ENCODE peak calls at places on chromosomes 6 and 20, in four cellular contexts. One of them, this sample, is unnamed.

GRCh38 chr6:155171109-155171746 is 92.6 kb upstream of the CLDN20 start:
- DNase-seq in cardiac fibroblast: peak; percentile 93
- DNase-seq in stimulated activated CD8-positive, alpha-beta memory T cell treated with anti-CD3 and anti-CD28 coated beads, Interleukin-4, amount 100 ng/mL, for 48 hours: peak; percentile 84
- DNase-seq in GM13977: peak; percentile 78
- DNase-seq in this sample: peak; percentile 77

GRCh38 chr20:19974621-19975435 is 42.3 kb upstream of the NAA20 start:
- DNase-seq in cardiac fibroblast: peak; percentile 95
- DNase-seq in stimulated activated CD8-positive, alpha-beta memory T cell treated with anti-CD3 and anti-CD28 coated beads, Interleukin-4, amount 100 ng/mL, for 48 hours: no peak
- DNase-seq in GM13977: no peak
- DNase-seq in this sample: no peak

GRCh38 chr6:150395388-150396009 is 26.7 kb downstream of the IYD start:
- DNase-seq in cardiac fibroblast: peak; percentile 71
- DNase-seq in stimulated activated CD8-positive, alpha-beta memory T cell treated with anti-CD3 and anti-CD28 coated beads, Interleukin-4, amount 100 ng/mL, for 48 hours: peak; percentile 41
- DNase-seq in GM13977: peak; percentile 55
- DNase-seq in this sample: peak; percentile 4

GRCh38 chr6:5054427-5054873 is 30.7 kb upstream of the PPP1R3G start:
- DNase-seq in cardiac fibroblast: peak; percentile 67
- DNase-seq in GM13977: no peak
- DNase-seq in stimulated activated CD8-positive, alpha-beta memory T cell treated with anti-CD3 and anti-CD28 coated beads, Interleukin-4, amount 100 ng/mL, for 48 hours: no peak
- DNase-seq in this sample: no peak

GRCh38 chr6:130018830-130019795 is 732 bp downstream of the L3MBTL3 start:
- DNase-seq in GM13977: peak; percentile 57
- DNase-seq in stimulated activated CD8-positive, alpha-beta memory T cell treated with anti-CD3 and anti-CD28 coated beads, Interleukin-4, amount 100 ng/mL, for 48 hours: peak; percentile 57
- DNase-seq in cardiac fibroblast: peak; percentile 44
- DNase-seq in this sample: peak; percentile 64

GRCh38 chr20:63215101-63216040 is 560 bp downstream of the YTHDF1 start:
- DNase-seq in GM13977: peak; percentile 73
- DNase-seq in stimulated activated CD8-positive, alpha-beta memory T cell treated with anti-CD3 and anti-CD28 coated beads, Interleukin-4, amount 100 ng/mL, for 48 hours: peak; percentile 43
- DNase-seq in cardiac fibroblast: peak; percentile 69
- DNase-seq in this sample: no peak

GRCh38 chr6:107982511-107982910 is 24.5 kb upstream of the SEC63 start:
- DNase-seq in cardiac fibroblast: no peak
- DNase-seq in GM13977: no peak
- DNase-seq in stimulated activated CD8-positive, alpha-beta memory T cell treated with anti-CD3 and anti-CD28 coated beads, Interleukin-4, amount 100 ng/mL, for 48 hours: no peak
- DNase-seq in this sample: no peak

GRCh38 chr6:12635813-12636212 is 80.8 kb upstream of the PHACTR1 start:
- DNase-seq in stimulated activated CD8-positive, alpha-beta memory T cell treated with anti-CD3 and anti-CD28 coated beads, Interleukin-4, amount 100 ng/mL, for 48 hours: no peak
- DNase-seq in cardiac fibroblast: peak; percentile 54
- DNase-seq in GM13977: no peak
- DNase-seq in this sample: no peak

GRCh38 chr20:32596681-32597252 is 11.6 kb upstream of the NOL4L start:
- DNase-seq in cardiac fibroblast: no peak
- DNase-seq in GM13977: no peak
- DNase-seq in stimulated activated CD8-positive, alpha-beta memory T cell treated with anti-CD3 and anti-CD28 coated beads, Interleukin-4, amount 100 ng/mL, for 48 hours: no peak
- DNase-seq in this sample: no peak

GRCh38 chr6:41786451-41787218 is 859 bp upstream of the TOMM6 start:
- DNase-seq in GM13977: peak; percentile 92
- DNase-seq in cardiac fibroblast: peak; percentile 82
- DNase-seq in stimulated activated CD8-positive, alpha-beta memory T cell treated with anti-CD3 and anti-CD28 coated beads, Interleukin-4, amount 100 ng/mL, for 48 hours: peak; percentile 93
- DNase-seq in this sample: peak; percentile 85

GRCh38 chr20:63626424-63627128 is at the start of gene GMEB2:
- DNase-seq in stimulated activated CD8-positive, alpha-beta memory T cell treated with anti-CD3 and anti-CD28 coated beads, Interleukin-4, amount 100 ng/mL, for 48 hours: peak; percentile 78
- DNase-seq in cardiac fibroblast: peak; percentile 83
- DNase-seq in GM13977: peak; percentile 93
- DNase-seq in this sample: peak; percentile 86

GRCh38 chr20:47668313-47669156 is 116.7 kb downstream of the SULF2 start:
- DNase-seq in cardiac fibroblast: no peak
- DNase-seq in stimulated activated CD8-positive, alpha-beta memory T cell treated with anti-CD3 and anti-CD28 coated beads, Interleukin-4, amount 100 ng/mL, for 48 hours: no peak
- DNase-seq in GM13977: no peak
- DNase-seq in this sample: no peak

GRCh38 chr6:135209803-135210202 is 28.7 kb downstream of the MYB start:
- DNase-seq in cardiac fibroblast: no peak
- DNase-seq in GM13977: no peak
- DNase-seq in stimulated activated CD8-positive, alpha-beta memory T cell treated with anti-CD3 and anti-CD28 coated beads, Interleukin-4, amount 100 ng/mL, for 48 hours: no peak
- DNase-seq in this sample: no peak

GRCh38 chr6:105136433-105137350 is 43.1 kb downstream of the POPDC3 start:
- DNase-seq in cardiac fibroblast: peak; percentile 60
- DNase-seq in stimulated activated CD8-positive, alpha-beta memory T cell treated with anti-CD3 and anti-CD28 coated beads, Interleukin-4, amount 100 ng/mL, for 48 hours: peak; percentile 33
- DNase-seq in GM13977: peak; percentile 77
- DNase-seq in this sample: peak; percentile 31

GRCh38 chr6:109483744-109484075 is 691 bp upstream of the ZBTB24 start:
- DNase-seq in stimulated activated CD8-positive, alpha-beta memory T cell treated with anti-CD3 and anti-CD28 coated beads, Interleukin-4, amount 100 ng/mL, for 48 hours: no peak
- DNase-seq in cardiac fibroblast: no peak
- DNase-seq in GM13977: no peak
- DNase-seq in this sample: no peak

GRCh38 chr6:162488444-162488843 is 239.1 kb downstream of the PRKN start:
- DNase-seq in stimulated activated CD8-positive, alpha-beta memory T cell treated with anti-CD3 and anti-CD28 coated beads, Interleukin-4, amount 100 ng/mL, for 48 hours: no peak
- DNase-seq in cardiac fibroblast: no peak
- DNase-seq in GM13977: no peak
- DNase-seq in this sample: no peak

GRCh38 chr6:133428299-133428698 is 187.1 kb downstream of the EYA4 start:
- DNase-seq in stimulated activated CD8-positive, alpha-beta memory T cell treated with anti-CD3 and anti-CD28 coated beads, Interleukin-4, amount 100 ng/mL, for 48 hours: no peak
- DNase-seq in GM13977: no peak
- DNase-seq in cardiac fibroblast: peak; percentile 6
- DNase-seq in this sample: no peak

GRCh38 chr20:35838213-35838612 is 66.4 kb downstream of the PHF20 start:
- DNase-seq in stimulated activated CD8-positive, alpha-beta memory T cell treated with anti-CD3 and anti-CD28 coated beads, Interleukin-4, amount 100 ng/mL, for 48 hours: no peak
- DNase-seq in cardiac fibroblast: no peak
- DNase-seq in GM13977: no peak
- DNase-seq in this sample: no peak

GRCh38 chr20:9966966-9967365 is 67.8 kb upstream of the ANKEF1 start:
- DNase-seq in GM13977: no peak
- DNase-seq in stimulated activated CD8-positive, alpha-beta memory T cell treated with anti-CD3 and anti-CD28 coated beads, Interleukin-4, amount 100 ng/mL, for 48 hours: no peak
- DNase-seq in cardiac fibroblast: no peak
- DNase-seq in this sample: no peak

GRCh38 chr20:53827996-53828672 is 234.5 kb upstream of the ZNF217 start:
- DNase-seq in cardiac fibroblast: peak; percentile 100
- DNase-seq in stimulated activated CD8-positive, alpha-beta memory T cell treated with anti-CD3 and anti-CD28 coated beads, Interleukin-4, amount 100 ng/mL, for 48 hours: no peak
- DNase-seq in GM13977: no peak
- DNase-seq in this sample: no peak

GRCh38 chr6:132390451-132390850 is 10.8 kb downstream of the MOXD1 start:
- DNase-seq in GM13977: no peak
- DNase-seq in stimulated activated CD8-positive, alpha-beta memory T cell treated with anti-CD3 and anti-CD28 coated beads, Interleukin-4, amount 100 ng/mL, for 48 hours: no peak
- DNase-seq in cardiac fibroblast: no peak
- DNase-seq in this sample: no peak

GRCh38 chr6:27478141-27478705 is 5.3 kb upstream of the ZNF184 start:
- DNase-seq in cardiac fibroblast: peak; percentile 25
- DNase-seq in stimulated activated CD8-positive, alpha-beta memory T cell treated with anti-CD3 and anti-CD28 coated beads, Interleukin-4, amount 100 ng/mL, for 48 hours: no peak
- DNase-seq in GM13977: peak; percentile 27
- DNase-seq in this sample: no peak

GRCh38 chr6:152453421-152453820 is 183.7 kb downstream of the SYNE1 start:
- DNase-seq in GM13977: no peak
- DNase-seq in cardiac fibroblast: no peak
- DNase-seq in stimulated activated CD8-positive, alpha-beta memory T cell treated with anti-CD3 and anti-CD28 coated beads, Interleukin-4, amount 100 ng/mL, for 48 hours: no peak
- DNase-seq in this sample: no peak

GRCh38 chr20:1503564-1504227 is 12.5 kb upstream of the SIRPB2 start:
- DNase-seq in stimulated activated CD8-positive, alpha-beta memory T cell treated with anti-CD3 and anti-CD28 coated beads, Interleukin-4, amount 100 ng/mL, for 48 hours: peak; percentile 78
- DNase-seq in cardiac fibroblast: peak; percentile 91
- DNase-seq in GM13977: peak; percentile 79
- DNase-seq in this sample: peak; percentile 39

GRCh38 chr20:57671662-57672061 is 38.2 kb downstream of the PMEPA1 start:
- DNase-seq in cardiac fibroblast: no peak
- DNase-seq in stimulated activated CD8-positive, alpha-beta memory T cell treated with anti-CD3 and anti-CD28 coated beads, Interleukin-4, amount 100 ng/mL, for 48 hours: no peak
- DNase-seq in GM13977: no peak
- DNase-seq in this sample: no peak

GRCh38 chr6:152004896-152005295 is 197.4 kb downstream of the ESR1 start:
- DNase-seq in cardiac fibroblast: no peak
- DNase-seq in GM13977: no peak
- DNase-seq in stimulated activated CD8-positive, alpha-beta memory T cell treated with anti-CD3 and anti-CD28 coated beads, Interleukin-4, amount 100 ng/mL, for 48 hours: no peak
- DNase-seq in this sample: no peak

GRCh38 chr6:40395066-40395697 is 192.0 kb downstream of the LRFN2 start:
- DNase-seq in cardiac fibroblast: no peak
- DNase-seq in GM13977: no peak
- DNase-seq in stimulated activated CD8-positive, alpha-beta memory T cell treated with anti-CD3 and anti-CD28 coated beads, Interleukin-4, amount 100 ng/mL, for 48 hours: no peak
- DNase-seq in this sample: no peak

GRCh38 chr6:30954631-30955366 is 14.0 kb downstream of the MUCL3 start:
- DNase-seq in GM13977: no peak
- DNase-seq in cardiac fibroblast: no peak
- DNase-seq in stimulated activated CD8-positive, alpha-beta memory T cell treated with anti-CD3 and anti-CD28 coated beads, Interleukin-4, amount 100 ng/mL, for 48 hours: no peak
- DNase-seq in this sample: no peak

GRCh38 chr20:34997774-34998173 is 42.1 kb downstream of the MYH7B start:
- DNase-seq in stimulated activated CD8-positive, alpha-beta memory T cell treated with anti-CD3 and anti-CD28 coated beads, Interleukin-4, amount 100 ng/mL, for 48 hours: no peak
- DNase-seq in GM13977: no peak
- DNase-seq in cardiac fibroblast: no peak
- DNase-seq in this sample: no peak

GRCh38 chr6:35751594-35751993 is 14.8 kb downstream of the ARMC12 start:
- DNase-seq in stimulated activated CD8-positive, alpha-beta memory T cell treated with anti-CD3 and anti-CD28 coated beads, Interleukin-4, amount 100 ng/mL, for 48 hours: peak; percentile 59
- DNase-seq in cardiac fibroblast: no peak
- DNase-seq in GM13977: no peak
- DNase-seq in this sample: no peak

GRCh38 chr6:46628976-46629375 is 23.6 kb downstream of the CYP39A1 start:
- DNase-seq in cardiac fibroblast: no peak
- DNase-seq in GM13977: no peak
- DNase-seq in stimulated activated CD8-positive, alpha-beta memory T cell treated with anti-CD3 and anti-CD28 coated beads, Interleukin-4, amount 100 ng/mL, for 48 hours: no peak
- DNase-seq in this sample: no peak

GRCh38 chr6:166365221-166365620 is 17.5 kb downstream of the MPC1 start:
- DNase-seq in cardiac fibroblast: peak; percentile 60
- DNase-seq in GM13977: no peak
- DNase-seq in stimulated activated CD8-positive, alpha-beta memory T cell treated with anti-CD3 and anti-CD28 coated beads, Interleukin-4, amount 100 ng/mL, for 48 hours: no peak
- DNase-seq in this sample: no peak

GRCh38 chr6:139166238-139166955 is 31.5 kb downstream of the HECA start:
- DNase-seq in GM13977: no peak
- DNase-seq in cardiac fibroblast: no peak
- DNase-seq in stimulated activated CD8-positive, alpha-beta memory T cell treated with anti-CD3 and anti-CD28 coated beads, Interleukin-4, amount 100 ng/mL, for 48 hours: no peak
- DNase-seq in this sample: no peak

GRCh38 chr20:53345536-53346070 is 248.0 kb downstream of the ZNF217 start:
- DNase-seq in stimulated activated CD8-positive, alpha-beta memory T cell treated with anti-CD3 and anti-CD28 coated beads, Interleukin-4, amount 100 ng/mL, for 48 hours: no peak
- DNase-seq in cardiac fibroblast: no peak
- DNase-seq in GM13977: no peak
- DNase-seq in this sample: no peak

GRCh38 chr6:112235956-112236355 is 18.4 kb downstream of the LAMA4 start:
- DNase-seq in cardiac fibroblast: peak; percentile 90
- DNase-seq in stimulated activated CD8-positive, alpha-beta memory T cell treated with anti-CD3 and anti-CD28 coated beads, Interleukin-4, amount 100 ng/mL, for 48 hours: peak; percentile 78
- DNase-seq in GM13977: no peak
- DNase-seq in this sample: no peak

GRCh38 chr6:164087870-164088269 is 673.4 kb downstream of the QKI start:
- DNase-seq in GM13977: no peak
- DNase-seq in cardiac fibroblast: no peak
- DNase-seq in stimulated activated CD8-positive, alpha-beta memory T cell treated with anti-CD3 and anti-CD28 coated beads, Interleukin-4, amount 100 ng/mL, for 48 hours: no peak
- DNase-seq in this sample: no peak

GRCh38 chr6:31172973-31173384 is 2.5 kb upstream of the POU5F1 start:
- DNase-seq in cardiac fibroblast: no peak
- DNase-seq in GM13977: no peak
- DNase-seq in stimulated activated CD8-positive, alpha-beta memory T cell treated with anti-CD3 and anti-CD28 coated beads, Interleukin-4, amount 100 ng/mL, for 48 hours: no peak
- DNase-seq in this sample: no peak

This sample was measured in GM06990.